ENCODE peak calls at places on chromosomes 6 and 20, in nine cellular contexts. C, Q, I, N, Z, F, A, X and R are unnamed samples.
A peak's percentile ranks its signal among the peaks of the same experiment; 100 is the strongest.

GRCh38 chr6:117110737-117111136 is 154.6 kb upstream of the VGLL2 start:
- DNase-seq in Q (no peak), Z (no peak), F (no peak), X (no peak), I (no peak), A (no peak), C (no peak), N (no peak), R (no peak)

GRCh38 chr20:18794428-18794787 is 19.2 kb upstream of the SCP2D1 start:
- DNase-seq in C (no peak), Z (no peak), A (no peak), F (no peak), I (no peak), Q (no peak), N (no peak), X (no peak), R (no peak)

GRCh38 chr20:57392512-57393271 is 1.5 kb downstream of the RBM38 start:
- DNase-seq in Z (peak; percentile 87), A (peak; percentile 33), C (no peak), F (peak; percentile 46), Q (no peak), I (no peak), X (no peak), N (no peak), R (peak; percentile 93)

GRCh38 chr6:30356519-30356918 is 11.6 kb downstream of the RPP21 start:
- DNase-seq in I (no peak), F (no peak), A (no peak), Q (no peak), N (no peak), Z (no peak), X (no peak), C (no peak), R (no peak)

GRCh38 chr6:94751641-94752329 is 825.5 kb upstream of the MANEA start:
- DNase-seq in Z (no peak), N (no peak), F (no peak), X (no peak), A (peak; percentile 25), C (no peak), I (no peak), Q (no peak), R (no peak)

GRCh38 chr6:49813248-49813647 is 26.2 kb upstream of the PGK2 start:
- DNase-seq in N (no peak), X (no peak), C (no peak), Q (no peak), A (no peak), I (no peak), Z (no peak), F (no peak), R (no peak)

GRCh38 chr6:41191569-41191968 is 9.4 kb downstream of the TREML2 start:
- DNase-seq in C (no peak), A (peak; percentile 57), I (no peak), Q (peak; percentile 85), X (no peak), N (no peak), F (no peak), Z (no peak), R (no peak)

GRCh38 chr20:3896302-3896701 is 7.1 kb downstream of the PANK2 start:
- DNase-seq in I (no peak), Q (no peak), F (no peak), Z (no peak), N (no peak), X (no peak), A (no peak), C (no peak), R (no peak)

GRCh38 chr6:89359561-89359960 is 7.0 kb upstream of the UBE2J1 start:
- DNase-seq in C (no peak), Z (no peak), X (no peak), Q (peak; percentile 13), N (no peak), I (no peak), F (no peak), A (no peak), R (no peak)

GRCh38 chr6:109595998-109596397 is 95.0 kb downstream of the AK9 start:
- DNase-seq in X (no peak), Z (no peak), I (no peak), Q (peak; percentile 66), A (peak; percentile 24), F (no peak), C (peak; percentile 44), N (no peak), R (no peak)

GRCh38 chr6:18213439-18213838 is 50.9 kb downstream of the DEK start:
- DNase-seq in X (no peak), Z (no peak), Q (no peak), C (no peak), I (no peak), A (no peak), F (no peak), N (no peak), R (peak; percentile 10)

GRCh38 chr6:52231411-52232127 is 12.7 kb downstream of the IL17F start:
- DNase-seq in Q (no peak), I (no peak), F (no peak), X (no peak), A (no peak), N (no peak), C (no peak), Z (no peak), R (no peak)

GRCh38 chr20:38173237-38174156 is 8.4 kb upstream of the TGM2 start:
- DNase-seq in Z (no peak), I (peak; percentile 43), F (no peak), X (no peak), A (no peak), N (peak; percentile 42), C (peak; percentile 94), Q (peak; percentile 58), R (no peak)

GRCh38 chr6:4647414-4648365 is 128.5 kb upstream of the CDYL start:
- DNase-seq in Q (peak; percentile 91), X (peak; percentile 78), C (peak; percentile 69), A (peak; percentile 67), F (no peak), I (peak; percentile 53), N (peak; percentile 26), Z (no peak), R (no peak)

GRCh38 chr6:107561325-107561724 is 71.4 kb downstream of the SOBP start:
- DNase-seq in C (no peak), I (no peak), A (no peak), N (no peak), Q (peak; percentile 31), F (no peak), X (no peak), Z (no peak), R (no peak)

GRCh38 chr6:70008189-70008588 is 141.8 kb downstream of the COL19A1 start:
- DNase-seq in A (no peak), X (no peak), C (no peak), I (no peak), Z (no peak), F (no peak), Q (no peak), N (no peak), R (no peak)

GRCh38 chr20:15396900-15397299 is 1059.5 kb upstream of the FLRT3 start:
- DNase-seq in Z (no peak), F (no peak), C (peak; percentile 0), N (no peak), I (no peak), Q (peak; percentile 53), X (no peak), A (no peak), R (no peak)

GRCh38 chr6:43736211-43736786 is 33.7 kb upstream of the VEGFA start:
- DNase-seq in Q (no peak), C (no peak), X (no peak), A (no peak), N (no peak), I (no peak), Z (no peak), F (no peak), R (no peak)

GRCh38 chr6:75118925-75119515 is 86.8 kb downstream of the COL12A1 start:
- DNase-seq in F (no peak), A (no peak), X (no peak), N (no peak), Q (no peak), Z (no peak), I (no peak), C (no peak), R (no peak)

GRCh38 chr6:159038914-159039884 is 5.6 kb downstream of the TAGAP start:
- DNase-seq in Z (peak; percentile 73), Q (no peak), F (no peak), I (no peak), C (no peak), N (no peak), A (peak; percentile 93), X (no peak), R (no peak)

GRCh38 chr6:146890644-146891434 is 292.1 kb downstream of the ADGB start:
- DNase-seq in N (no peak), X (no peak), Z (no peak), Q (peak; percentile 22), A (no peak), F (no peak), C (no peak), I (no peak), R (no peak)

GRCh38 chr6:130143709-130144108 is 79.0 kb downstream of the SAMD3 start:
- DNase-seq in I (no peak), A (no peak), Z (no peak), C (peak; percentile 26), X (no peak), F (no peak), Q (no peak), N (no peak), R (no peak)

GRCh38 chr6:158654498-158654897 is 4.6 kb downstream of the SYTL3 start:
- DNase-seq in A (peak; percentile 40), N (no peak), X (peak; percentile 94), Z (no peak), F (no peak), C (peak; percentile 71), Q (no peak), I (no peak), R (no peak)

GRCh38 chr20:36179170-36179945 is 24.8 kb downstream of the EPB41L1 start:
- DNase-seq in Z (no peak), C (no peak), N (no peak), Q (peak; percentile 54), F (no peak), A (no peak), X (peak; percentile 38), I (no peak), R (no peak)

GRCh38 chr6:1526689-1527088 is 83.0 kb upstream of the FOXC1 start:
- DNase-seq in C (no peak), F (no peak), A (no peak), Z (no peak), Q (no peak), N (no peak), X (no peak), I (no peak), R (no peak)

GRCh38 chr6:73969982-73970960 is 274.3 kb downstream of the CD109 start:
- DNase-seq in I (peak; percentile 13), Z (no peak), N (peak; percentile 36), A (peak; percentile 53), Q (peak; percentile 80), F (no peak), C (peak; percentile 48), X (peak; percentile 19), R (no peak)

GRCh38 chr6:75044846-75045245 is 161.0 kb downstream of the COL12A1 start:
- DNase-seq in I (no peak), Z (no peak), A (no peak), C (no peak), N (no peak), Q (no peak), F (no peak), X (no peak), R (no peak)

GRCh38 chr6:38578075-38578474 is 61.7 kb downstream of the BTBD9 start:
- DNase-seq in I (no peak), Q (no peak), F (no peak), A (no peak), C (no peak), Z (no peak), X (no peak), N (no peak), R (no peak)

GRCh38 chr6:132161283-132161682 is 210.1 kb upstream of the CCN2 start:
- DNase-seq in Z (no peak), F (no peak), C (peak; percentile 75), X (no peak), I (peak; percentile 33), Q (peak; percentile 75), N (peak; percentile 49), A (peak; percentile 12), R (no peak)

GRCh38 chr6:142617158-142617557 is 315.4 kb downstream of the ADGRG6 start:
- DNase-seq in F (no peak), Q (no peak), X (no peak), I (no peak), Z (no peak), N (no peak), A (no peak), C (no peak), R (no peak)

GRCh38 chr20:1537731-1538058 is 19.8 kb downstream of the SIRPD start:
- DNase-seq in A (peak; percentile 94), I (no peak), F (no peak), C (no peak), X (no peak), Q (no peak), N (no peak), Z (peak; percentile 58), R (no peak)